ENCODE peak calls at places on chromosomes 16 and 17, in four cellular contexts. B, Z, S and T are unnamed samples.
A peak's percentile ranks its signal among the peaks of the same experiment; 100 is the strongest.

GRCh38 chr17:82145550-82146165 is 47.6 kb upstream of the FASN start:
- DNase-seq in S (no peak), Z (no peak), B (no peak), T (no peak)

GRCh38 chr17:77687417-77687816 is 271.1 kb upstream of the TNRC6C start:
- DNase-seq in S (no peak), B (no peak), Z (no peak), T (no peak)

GRCh38 chr16:23823475-23824407 is 12.0 kb upstream of the PRKCB start:
- DNase-seq in Z (no peak), S (no peak), B (no peak), T (no peak)

GRCh38 chr17:73013816-73014663 is 78.4 kb downstream of the SLC39A11 start:
- DNase-seq in B (no peak), S (no peak), Z (peak; percentile 24), T (no peak)

GRCh38 chr16:13957197-13958078 is 37.5 kb downstream of the ERCC4 start:
- DNase-seq in Z (peak; percentile 95), S (peak; percentile 80), B (peak; percentile 63), T (no peak)

GRCh38 chr17:44400226-44400847 is 10.9 kb upstream of the ITGA2B start:
- DNase-seq in B (no peak), Z (peak; percentile 41), S (peak; percentile 7), T (no peak)

GRCh38 chr16:20822451-20823128 is 16.3 kb downstream of the REXO5 start:
- DNase-seq in Z (no peak), S (no peak), B (no peak), T (no peak)

GRCh38 chr16:27232061-27232841 is 28.9 kb downstream of the KDM8 start:
- DNase-seq in B (no peak), S (no peak), Z (no peak), T (no peak)

GRCh38 chr16:53695070-53695469 is 8.6 kb downstream of the RPGRIP1L start:
- DNase-seq in B (no peak), S (peak; percentile 42), Z (peak; percentile 93), T (no peak)

GRCh38 chr16:49021136-49021535 is 260.5 kb downstream of the CBLN1 start:
- DNase-seq in B (no peak), Z (peak; percentile 7), S (no peak), T (no peak)

GRCh38 chr17:83155128-83156081 is 76.0 kb downstream of the METRNL start:
- DNase-seq in Z (peak; percentile 44), B (no peak), S (no peak), T (no peak)

GRCh38 chr17:31604936-31605335 is 213.5 kb downstream of the RAB11FIP4 start:
- DNase-seq in S (no peak), B (no peak), Z (no peak), T (no peak)

GRCh38 chr16:67260426-67261063 is 11.8 kb downstream of the SLC9A5 start:
- DNase-seq in Z (peak; percentile 72), B (no peak), S (no peak), T (no peak)

GRCh38 chr16:89357460-89357859 is 132.9 kb downstream of the ANKRD11 start:
- DNase-seq in S (no peak), B (no peak), Z (no peak), T (no peak)

GRCh38 chr17:77090476-77090875 is 50.3 kb upstream of the SEC14L1 start:
- DNase-seq in S (no peak), Z (no peak), B (no peak), T (no peak)

GRCh38 chr17:10793256-10793655 is 10.6 kb downstream of the TMEM238L start:
- DNase-seq in Z (no peak), B (no peak), S (no peak), T (no peak)

GRCh38 chr16:67248401-67249177 is at the start of gene SLC9A5:
- DNase-seq in B (no peak), S (no peak), Z (no peak), T (no peak)

GRCh38 chr17:58706351-58707140 is 14.1 kb downstream of the RAD51C start:
- DNase-seq in Z (no peak), B (no peak), S (no peak), T (no peak)

GRCh38 chr17:2690165-2691068 is 21.1 kb downstream of the CLUH start:
- DNase-seq in B (no peak), Z (no peak), S (no peak), T (no peak)

GRCh38 chr16:46908540-46909372 is 24.6 kb downstream of the GPT2 start:
- DNase-seq in S (peak; percentile 30), Z (peak; percentile 61), B (peak; percentile 84), T (peak; percentile 73)

DNA sequence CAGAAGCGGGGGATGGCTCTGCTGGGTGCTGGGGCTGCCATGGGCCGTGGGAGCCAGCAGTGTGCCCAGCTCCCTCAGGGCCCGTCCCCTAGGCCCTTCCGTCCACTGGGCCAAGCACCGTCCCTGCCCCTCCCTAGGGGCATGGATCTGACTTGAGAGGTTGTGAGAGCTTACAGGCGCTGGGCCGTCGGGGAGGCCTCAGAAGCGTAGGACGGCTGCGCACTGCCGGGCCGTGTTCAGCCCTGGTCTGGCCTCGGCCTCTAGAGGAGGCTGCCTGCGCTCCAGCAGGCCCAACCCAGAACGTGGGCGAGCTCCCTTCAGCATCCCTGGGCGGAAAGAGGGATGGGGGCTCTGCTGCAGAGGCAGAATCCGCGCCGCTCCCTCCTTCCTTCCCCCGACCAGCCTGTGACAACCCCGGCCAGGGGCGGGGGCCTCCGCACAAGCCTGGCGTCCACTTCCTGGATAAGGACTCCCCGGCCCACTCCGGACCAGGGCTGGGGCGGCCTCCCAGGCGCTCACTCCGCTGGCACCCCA is 685 bp upstream of the MPG start:
- DNase-seq in Z (peak; percentile 61), S (no peak), B (peak; percentile 62), T (no peak)
- H3K27me3 ChIP-seq in Z (no peaks in the 10 kb centered on the region), S (no peaks in the 10 kb centered on the region), B (no peaks in the 10 kb centered on the region), T (no peaks in the 10 kb centered on the region)

DNA sequence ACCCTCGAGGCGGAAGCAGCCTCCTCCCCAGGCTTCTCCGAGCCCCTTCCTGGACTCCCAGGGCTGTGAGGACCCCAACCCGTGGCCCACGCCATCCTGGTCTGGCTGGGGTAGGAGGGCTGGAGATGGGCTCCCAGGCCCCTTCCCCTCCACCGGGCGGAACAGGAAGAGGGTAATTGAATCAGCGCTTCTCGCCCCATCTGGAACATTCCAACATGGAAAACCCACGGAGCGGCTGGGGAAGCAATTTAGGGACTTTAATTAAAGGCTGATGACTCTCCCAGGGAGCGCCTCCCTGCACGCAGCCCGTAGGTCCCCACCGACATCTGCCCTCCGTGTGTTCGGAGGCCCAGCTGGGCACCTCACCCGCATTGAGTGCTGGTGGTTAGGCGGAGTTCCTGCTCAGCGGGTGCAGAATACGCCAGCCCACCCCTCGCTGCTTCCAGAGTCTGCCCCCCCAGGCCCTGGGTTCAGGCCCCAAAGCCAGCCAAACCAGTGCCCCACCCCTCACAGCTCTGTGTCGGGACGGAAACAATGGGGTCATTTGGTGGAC is 10.1 kb downstream of the HS3ST6 start:
- DNase-seq in B (no peak), S (no peak), Z (no peak), T (no peak)
- H3K27me3 ChIP-seq in B (no peaks in the 10 kb centered on the region), S (peaks cover 49% of the 10 kb centered on the region), Z (peaks cover 63% of the 10 kb centered on the region), T (no peaks in the 10 kb centered on the region)

GRCh38 chr17:74937064-74938051 is 1.7 kb downstream of the OTOP3 start:
- DNase-seq in Z (no peak), S (no peak), B (peak; percentile 38), T (no peak)

GRCh38 chr17:74939534-74939933 is 3.8 kb downstream of the OTOP3 start:
- DNase-seq in S (no peak), Z (no peak), B (no peak), T (no peak)

GRCh38 chr17:74943808-74944522 is 8.3 kb downstream of the OTOP3 start:
- DNase-seq in B (no peak), S (no peak), Z (no peak), T (no peak)

GRCh38 chr17:74938194-74938950 is 2.7 kb downstream of the OTOP3 start:
- DNase-seq in S (no peak), B (no peak), Z (no peak), T (no peak)

GRCh38 chr17:74941128-74941725 is 5.5 kb downstream of the OTOP3 start:
- DNase-seq in B (no peak), Z (no peak), S (no peak), T (no peak)
- H3K27me3 ChIP-seq in B (peaks cover 62% of the 10 kb centered on the region), Z (peaks cover 62% of the 10 kb centered on the region), S (peaks cover 57% of the 10 kb centered on the region), T (peaks cover 12% of the 10 kb centered on the region)

DNA sequence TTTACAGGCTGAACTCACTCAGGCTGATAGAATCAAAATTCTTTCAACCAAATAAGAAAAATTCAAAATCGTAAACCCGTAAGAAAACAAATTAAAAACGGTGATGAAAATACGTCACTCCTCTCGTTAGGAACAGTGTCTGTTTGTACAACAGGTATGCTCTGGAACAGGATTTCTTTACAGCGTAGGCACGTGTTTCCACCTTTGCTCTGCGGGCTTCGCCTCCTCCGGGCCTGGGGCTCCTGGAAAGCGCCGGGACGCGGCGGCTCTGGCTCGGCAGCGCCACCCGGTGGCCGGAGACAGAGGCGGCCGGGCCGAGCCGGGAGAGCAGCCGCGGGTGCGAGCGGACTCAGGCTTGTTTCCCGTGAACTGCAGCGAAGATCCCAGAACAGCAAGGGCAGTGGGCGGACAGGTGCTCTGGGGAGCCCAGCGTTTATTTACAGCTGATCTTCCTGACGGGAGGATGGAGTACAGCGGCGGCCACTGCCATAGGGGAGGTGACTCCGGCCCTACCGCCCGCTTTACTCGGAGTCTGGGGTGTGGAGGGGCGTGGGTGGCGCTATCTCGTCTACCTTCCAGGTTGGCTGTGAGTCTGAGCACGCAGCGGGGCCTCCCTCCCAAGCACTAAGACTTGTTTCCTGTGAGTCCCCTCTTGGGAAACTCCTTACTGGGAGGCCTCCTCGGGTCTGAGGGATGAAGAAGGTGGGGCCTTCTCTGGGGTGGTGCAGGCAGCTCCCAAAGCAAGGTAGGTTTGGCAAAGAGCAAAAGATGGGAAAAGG is 40.5 kb upstream of the ATP2A3 start:
- DNase-seq in S (no peak), Z (no peak), B (peak; percentile 75), T (no peak)
- H3K27me3 ChIP-seq in S (no peaks in the 10 kb centered on the region), Z (no peaks in the 10 kb centered on the region), B (no peaks in the 10 kb centered on the region), T (no peaks in the 10 kb centered on the region)

GRCh38 chr17:46885415-46885814 is 34.0 kb downstream of the WNT9B start:
- DNase-seq in S (no peak), Z (no peak), B (no peak), T (no peak)
- H3K27me3 ChIP-seq in S (peaks cover 50% of the 10 kb centered on the region), Z (peaks cover 56% of the 10 kb centered on the region), B (peaks cover 15% of the 10 kb centered on the region), T (no peaks in the 10 kb centered on the region)

GRCh38 chr16:85990861-85991301 is 91.9 kb downstream of the IRF8 start:
- DNase-seq in B (no peak), S (no peak), Z (no peak), T (no peak)

GRCh38 chr16:85988723-85989313 is 89.9 kb downstream of the IRF8 start:
- DNase-seq in S (no peak), B (no peak), Z (no peak), T (no peak)

GRCh38 chr16:85989863-85990643 is 91.1 kb downstream of the IRF8 start:
- DNase-seq in S (no peak), Z (no peak), B (no peak), T (no peak)

GRCh38 chr16:85988306-85988705 is 89.3 kb downstream of the IRF8 start:
- DNase-seq in B (no peak), S (no peak), Z (no peak), T (no peak)

GRCh38 chr16:85989376-85989775 is 90.4 kb downstream of the IRF8 start:
- DNase-seq in B (no peak), Z (no peak), S (no peak), T (no peak)
- H3K27me3 ChIP-seq in B (peaks cover 33% of the 10 kb centered on the region), Z (peaks cover 83% of the 10 kb centered on the region), S (peaks cover 67% of the 10 kb centered on the region), T (no peaks in the 10 kb centered on the region)

DNA sequence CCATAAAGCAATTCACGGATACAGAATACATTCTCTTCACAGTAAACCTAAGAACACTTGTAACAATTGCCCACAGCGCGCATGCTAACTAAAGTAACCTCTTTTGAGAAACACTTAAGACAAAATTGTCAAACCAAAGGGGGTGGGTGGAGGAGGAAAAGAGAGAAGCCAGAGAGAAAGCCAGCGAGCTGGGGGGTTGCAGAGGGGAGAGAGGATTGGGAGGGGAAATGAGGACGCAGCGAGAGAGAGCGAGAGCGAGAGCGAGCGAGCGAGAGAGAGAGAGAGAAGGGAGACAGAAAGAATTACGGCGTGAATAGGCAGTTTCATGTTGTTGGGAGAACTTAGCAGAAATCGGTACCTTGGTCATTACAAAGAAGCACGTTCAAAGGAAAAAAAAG is 1.6 kb upstream of the HOXB7 start:
- DNase-seq in Z (peak; percentile 54), S (no peak), B (peak; percentile 58), T (no peak)
- H3K27me3 ChIP-seq in Z (peaks cover 23% of the 10 kb centered on the region), S (peaks cover 39% of the 10 kb centered on the region), B (peaks cover 38% of the 10 kb centered on the region), T (peaks cover 94% of the 10 kb centered on the region)